ENCODE peak calls at places on chromosomes 5 and 9, in five cellular contexts. J is transverse colon, U is astrocyte, Q is GM23338, C is heart right ventricle. W is an unnamed sample.

GRCh38 chr5:548256-548655 is 24.0 kb upstream of the SLC9A3 start:
- DNase-seq in J (peak), U (no peak), Q (no peak), C (no peak), W (no peak)

GRCh38 chr9:95025213-95026170 is 292.0 kb downstream of the FANCC start:
- DNase-seq in J (peak), U (peak), Q (no peak), C (peak), W (peak)

GRCh38 chr5:150484964-150485769 is 22.8 kb upstream of the NDST1 start:
- DNase-seq in J (no peak), U (no peak), Q (peak), C (no peak), W (no peak)

GRCh38 chr9:3431890-3432289 is 93.9 kb downstream of the RFX3 start:
- DNase-seq in J (no peak), U (no peak), Q (no peak), C (no peak), W (no peak)

GRCh38 chr5:74026310-74026709 is 400.3 kb downstream of the ARHGEF28 start:
- DNase-seq in J (no peak), U (no peak), Q (peak), C (no peak), W (no peak)

GRCh38 chr9:113581865-113582697 is 118.6 kb downstream of the RGS3 start:
- DNase-seq in J (peak), U (no peak), Q (no peak), C (peak), W (peak)

GRCh38 chr5:176793343-176793699 is 17.0 kb upstream of the UNC5A start:
- DNase-seq in J (no peak), U (no peak), Q (peak), C (no peak), W (no peak)

GRCh38 chr9:114047717-114048116 is 30.4 kb downstream of the AMBP start:
- DNase-seq in J (no peak), U (no peak), Q (peak), C (no peak), W (peak)

GRCh38 chr5:146366904-146367303 is 28.3 kb downstream of the POU4F3 start:
- DNase-seq in J (no peak), U (no peak), Q (no peak), C (no peak), W (no peak)

GRCh38 chr9:136140046-136140445 is 21.4 kb upstream of the TMEM250 start:
- DNase-seq in J (no peak), U (no peak), Q (no peak), C (no peak), W (no peak)

GRCh38 chr9:131641618-131642495 is 96.5 kb downstream of the PRRT1B start:
- DNase-seq in J (peak), U (no peak), Q (no peak), C (no peak), W (peak)

GRCh38 chr5:150377964-150378694 is 20.6 kb downstream of the TCOF1 start:
- DNase-seq in J (no peak), U (peak), Q (no peak), C (no peak), W (no peak)

GRCh38 chr9:21095561-21095960 is 17.8 kb upstream of the IFNB1 start:
- DNase-seq in J (no peak), U (no peak), Q (no peak), C (no peak), W (no peak)

GRCh38 chr9:16119261-16119660 is 566.4 kb downstream of the CCDC171 start:
- DNase-seq in J (no peak), U (no peak), Q (no peak), C (no peak), W (no peak)

GRCh38 chr5:180078348-180078747 is 6.8 kb upstream of the RNF130 start:
- DNase-seq in J (no peak), U (no peak), Q (no peak), C (no peak), W (no peak)

GRCh38 chr5:2253063-2253653 is 370.4 kb upstream of the IRX4 start:
- DNase-seq in J (no peak), U (no peak), Q (no peak), C (no peak), W (no peak)

GRCh38 chr9:93967020-93967803 is 12.1 kb upstream of the BARX1 start:
- DNase-seq in J (no peak), U (no peak), Q (no peak), C (no peak), W (no peak)

GRCh38 chr9:111375817-111376564 is 46.0 kb upstream of the OR2K2 start:
- DNase-seq in J (no peak), U (no peak), Q (no peak), C (no peak), W (no peak)

GRCh38 chr9:95074632-95075269 is 242.8 kb downstream of the FANCC start:
- DNase-seq in J (no peak), U (no peak), Q (no peak), C (no peak), W (peak)

GRCh38 chr5:178839319-178839704 is 20.4 kb upstream of the ZNF354B start:
- DNase-seq in J (peak), U (no peak), Q (peak), C (no peak), W (peak)

DNA sequence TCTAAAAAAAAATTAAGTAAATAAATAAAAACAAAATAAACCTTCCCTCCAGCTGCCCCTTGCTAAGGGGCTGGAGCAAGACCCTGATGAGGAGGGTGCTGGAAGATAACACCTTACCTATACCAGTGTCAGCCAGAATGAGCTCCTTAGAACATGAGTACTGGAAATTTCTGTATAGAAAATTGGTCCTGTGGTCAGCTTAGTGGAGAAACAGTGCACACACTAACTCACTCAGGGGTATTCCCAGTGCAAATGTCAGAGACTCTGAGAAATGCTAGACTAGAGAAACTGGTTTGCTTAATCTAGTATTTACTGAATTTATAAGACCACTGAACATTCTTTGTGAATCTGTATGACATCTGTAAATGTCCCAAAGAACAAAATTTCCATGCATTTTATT is 62.1 kb upstream of the CTXN3 start:
- DNase-seq in J (no peak), U (no peak), Q (no peak), C (no peak), W (no peak)
- TF ChIP-seq CTCF in J (no peak), U (no peak), Q (no peak), C (no peak), W (no peak)

GRCh38 chr9:121888438-121888775 is 204.7 kb downstream of the TTLL11 start:
- DNase-seq in J (no peak), U (peak), Q (no peak), C (no peak), W (no peak)
- TF ChIP-seq CTCF in J (no peak), U (no peak), Q (no peak), C (no peak), W (no peak)

DNA sequence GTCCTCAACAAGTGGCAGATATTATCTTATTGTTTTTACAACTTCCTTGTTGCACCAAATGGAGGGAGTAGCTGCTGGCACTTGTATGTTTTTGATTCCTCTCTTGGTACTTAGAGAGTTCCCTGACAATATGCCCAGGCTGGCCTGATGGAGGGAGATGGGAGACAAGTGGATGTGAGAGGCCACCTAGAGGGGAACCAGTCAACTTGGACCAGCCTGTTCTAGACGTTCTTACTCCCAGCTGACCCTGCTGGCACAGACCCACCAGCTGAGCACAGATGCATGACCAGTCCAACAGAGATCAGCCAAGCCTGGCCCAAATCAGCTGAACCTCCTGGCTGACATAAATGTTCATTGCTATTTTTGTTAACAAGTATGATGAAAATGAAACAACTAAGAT is 60.9 kb upstream of the GDNF start:
- DNase-seq in J (peak), U (peak), Q (peak), C (peak), W (peak)
- TF ChIP-seq CTCF in J (no peak), U (no peak), Q (peak), C (no peak), W (no peak)

GRCh38 chr9:124749811-124750210 is 21.3 kb downstream of the NR6A1 start:
- DNase-seq in J (no peak), U (no peak), Q (no peak), C (no peak), W (no peak)
- TF ChIP-seq CTCF in J (no peak), U (no peak), Q (no peak), C (no peak), W (no peak)

DNA sequence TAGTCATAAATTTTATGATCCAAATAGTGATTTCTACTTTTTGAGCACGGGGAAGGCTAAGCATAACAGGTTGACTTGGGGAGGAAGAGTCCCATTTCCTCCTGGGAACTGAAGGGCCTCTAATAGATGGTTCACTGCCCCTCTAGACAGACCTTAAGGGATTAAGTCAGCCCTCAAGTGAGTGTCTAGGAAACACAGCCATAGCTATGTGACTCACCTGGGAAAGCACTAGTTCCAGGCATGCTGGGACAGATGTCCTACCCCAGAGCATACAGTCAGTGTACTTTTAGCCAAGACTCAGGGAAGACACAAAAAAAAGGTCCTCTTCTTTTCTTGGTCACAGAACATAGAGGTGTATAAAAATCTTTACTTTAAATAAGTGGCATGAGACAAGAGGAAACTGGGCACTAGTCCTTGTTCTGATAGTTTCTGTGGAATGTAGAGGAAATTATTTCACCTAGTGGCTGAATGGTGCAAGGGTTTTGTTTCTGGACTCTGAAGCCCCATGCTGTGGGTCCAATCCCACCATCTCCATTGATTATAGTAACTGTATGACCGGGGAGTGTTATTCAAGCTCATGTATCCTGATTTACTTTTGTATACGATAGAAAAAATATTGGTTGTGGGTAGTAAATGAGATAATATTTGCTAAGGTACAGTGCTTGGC is 86.0 kb downstream of the NREP start:
- DNase-seq in J (no peak), U (no peak), Q (peak), C (no peak), W (no peak)
- TF ChIP-seq CTCF in J (no peak), U (peak), Q (no peak), C (no peak), W (no peak)

DNA sequence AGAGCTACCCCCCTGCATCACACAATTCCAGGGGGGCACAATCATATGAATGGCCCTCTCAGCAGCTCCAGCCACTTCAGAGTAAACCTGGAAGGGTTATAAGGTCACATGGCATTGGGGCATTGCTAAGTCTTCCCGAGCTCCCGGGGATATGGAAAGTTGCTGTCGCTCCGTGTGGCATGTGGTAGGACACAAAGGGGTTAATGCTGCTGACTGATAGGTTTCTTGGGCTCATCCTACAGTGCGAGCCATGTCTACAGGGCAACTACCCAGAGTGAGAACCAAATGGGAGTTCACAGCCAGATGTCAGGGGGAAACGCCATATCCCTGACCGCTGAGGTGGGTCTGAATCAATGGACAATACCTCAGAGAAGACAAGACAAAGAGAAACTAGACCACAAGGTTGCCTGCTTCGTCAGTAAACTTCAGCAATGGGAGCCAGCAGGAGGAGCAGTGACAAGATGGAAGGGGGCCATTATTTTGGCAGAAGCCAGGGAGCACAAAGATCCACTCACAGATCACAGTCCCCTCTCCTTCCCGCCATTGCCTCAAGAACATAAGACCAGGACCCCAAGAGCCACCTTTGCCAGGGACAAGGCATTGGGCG is 52.4 kb upstream of the SHISAL2B start:
- DNase-seq in J (no peak), U (no peak), Q (peak), C (no peak), W (no peak)
- TF ChIP-seq CTCF in J (no peak), U (no peak), Q (peak), C (no peak), W (no peak)

DNA sequence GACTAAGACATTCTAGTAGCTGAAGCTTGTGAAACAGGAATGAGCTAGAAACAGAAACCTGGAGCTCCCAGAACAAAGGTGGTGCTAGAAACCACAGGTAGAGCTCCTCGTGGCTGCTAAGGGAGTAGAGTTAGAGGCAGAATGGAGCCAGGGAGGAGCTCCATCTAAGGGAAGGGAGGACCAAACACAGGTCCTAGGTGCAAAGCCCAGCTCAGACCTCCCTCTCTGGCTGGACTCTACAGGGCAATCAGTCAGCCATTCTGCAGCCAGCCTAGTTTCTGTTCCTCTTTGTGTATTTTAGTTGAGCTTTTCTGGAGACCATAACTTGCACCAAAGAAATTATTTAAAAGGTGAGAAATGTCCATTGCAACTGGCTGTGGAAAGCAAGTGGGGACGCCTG is 70.4 kb downstream of the CRB2 start:
- DNase-seq in J (no peak), U (no peak), Q (no peak), C (no peak), W (no peak)
- TF ChIP-seq CTCF in J (no peak), U (no peak), Q (peak), C (no peak), W (no peak)

W was measured in testis.